ENCODE peak calls at places on chromosomes 5 and 9, in eight cellular contexts. R is A549, T is gastrocnemius medialis, Q is stomach, D is adrenal gland, N is transverse colon, P is esophagus squamous epithelium, O is prostate gland. K is an unnamed sample.
A peak's percentile ranks its signal among the peaks of the same experiment; 100 is the strongest.

GRCh38 chr9:116087246-116087645 is 66.3 kb upstream of the PAPPA start:
- DNase-seq in R (peak; percentile 8), T (peak; percentile 86), Q (peak; percentile 26), D (peak; percentile 33), N (no peak), P (no peak), O (peak; percentile 21), K (no peak)

GRCh38 chr5:111461261-111461671 is 51.1 kb downstream of the STARD4 start:
- DNase-seq in R (peak; percentile 40), T (no peak), Q (no peak), D (no peak), N (no peak), P (no peak), O (no peak), K (no peak)

GRCh38 chr9:25704800-25705199 is 26.6 kb upstream of the TUSC1 start:
- DNase-seq in R (no peak), T (no peak), Q (no peak), D (no peak), N (no peak), P (no peak), O (no peak), K (no peak)

GRCh38 chr5:110096419-110096818 is 406.7 kb downstream of the MAN2A1 start:
- DNase-seq in R (no peak), T (no peak), Q (no peak), D (no peak), N (no peak), P (no peak), O (no peak), K (no peak)

GRCh38 chr5:167232675-167233074 is 1058.8 kb upstream of the WWC1 start:
- DNase-seq in R (no peak), T (no peak), Q (no peak), D (no peak), N (no peak), P (no peak), O (no peak), K (no peak)

GRCh38 chr9:27817747-27818146 is 244.5 kb upstream of the C9orf72 start:
- DNase-seq in R (no peak), T (no peak), Q (no peak), D (no peak), N (no peak), P (no peak), O (no peak), K (no peak)

GRCh38 chr5:82274343-82275266 is 3.5 kb downstream of the RPS23 start:
- DNase-seq in R (no peak), T (no peak), Q (no peak), D (no peak), N (no peak), P (no peak), O (no peak), K (peak; percentile 25)

GRCh38 chr9:24011206-24011605 is 185.2 kb upstream of the ELAVL2 start:
- DNase-seq in R (no peak), T (no peak), Q (no peak), D (no peak), N (no peak), P (no peak), O (no peak), K (no peak)

GRCh38 chr5:147578228-147579024 is 68.6 kb upstream of the DPYSL3 start:
- DNase-seq in R (peak; percentile 25), T (no peak), Q (no peak), D (no peak), N (no peak), P (no peak), O (no peak), K (no peak)

GRCh38 chr9:89929721-89930480 is 325.1 kb downstream of the GADD45G start:
- DNase-seq in R (no peak), T (no peak), Q (no peak), D (no peak), N (no peak), P (no peak), O (no peak), K (no peak)

GRCh38 chr5:31415009-31415923 is 116.6 kb downstream of the DROSHA start:
- DNase-seq in R (no peak), T (no peak), Q (no peak), D (no peak), N (no peak), P (no peak), O (no peak), K (no peak)

GRCh38 chr5:163529698-163530097 is 24.3 kb downstream of the MAT2B start:
- DNase-seq in R (no peak), T (no peak), Q (no peak), D (peak; percentile 75), N (no peak), P (no peak), O (no peak), K (peak; percentile 71)

GRCh38 chr9:120915854-120916495 is 10.6 kb downstream of the TRAF1 start:
- DNase-seq in R (no peak), T (no peak), Q (no peak), D (no peak), N (no peak), P (no peak), O (peak; percentile 26), K (no peak)

GRCh38 chr5:53323943-53324642 is 156.3 kb upstream of the FST start:
- DNase-seq in R (no peak), T (no peak), Q (no peak), D (no peak), N (no peak), P (no peak), O (no peak), K (no peak)

GRCh38 chr5:7872517-7873149 is 3.7 kb downstream of the MTRR start:
- DNase-seq in R (no peak), T (no peak), Q (no peak), D (no peak), N (no peak), P (no peak), O (no peak), K (no peak)

GRCh38 chr9:81535542-81536241 is 153.7 kb downstream of the TLE1 start:
- DNase-seq in R (peak; percentile 85), T (no peak), Q (no peak), D (no peak), N (no peak), P (no peak), O (no peak), K (no peak)
- TF ChIP-seq POLR2A in R (no peak), T (no peak), Q (no peak), D (no peak), N (no peak), P (no peak), O (no peak), K (no peak)

DNA sequence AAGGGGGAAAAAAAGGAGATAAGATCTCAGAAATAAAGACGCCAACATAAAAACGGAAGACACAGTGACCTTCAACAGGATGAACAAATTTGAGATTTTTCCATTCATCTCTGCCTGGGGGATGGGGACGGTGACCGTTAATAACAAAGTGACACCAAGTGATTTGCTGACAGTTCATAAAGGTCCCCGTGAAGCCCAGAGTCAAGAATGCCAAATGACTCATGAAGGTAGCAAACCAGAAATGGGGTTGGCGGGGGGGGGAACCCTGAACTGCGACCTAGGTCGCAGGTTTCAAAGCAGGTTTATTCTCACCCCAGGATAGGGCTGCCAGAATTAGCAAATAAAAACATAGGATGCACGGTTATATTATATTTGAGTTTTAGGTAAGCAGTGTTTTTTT is 21.1 kb upstream of the SHB start:
- DNase-seq in R (no peak), T (no peak), Q (no peak), D (no peak), N (no peak), P (no peak), O (no peak), K (no peak)
- TF ChIP-seq POLR2A in R (no peak), T (no peak), Q (no peak), D (no peak), N (no peak), P (no peak), O (no peak), K (no peak)

DNA sequence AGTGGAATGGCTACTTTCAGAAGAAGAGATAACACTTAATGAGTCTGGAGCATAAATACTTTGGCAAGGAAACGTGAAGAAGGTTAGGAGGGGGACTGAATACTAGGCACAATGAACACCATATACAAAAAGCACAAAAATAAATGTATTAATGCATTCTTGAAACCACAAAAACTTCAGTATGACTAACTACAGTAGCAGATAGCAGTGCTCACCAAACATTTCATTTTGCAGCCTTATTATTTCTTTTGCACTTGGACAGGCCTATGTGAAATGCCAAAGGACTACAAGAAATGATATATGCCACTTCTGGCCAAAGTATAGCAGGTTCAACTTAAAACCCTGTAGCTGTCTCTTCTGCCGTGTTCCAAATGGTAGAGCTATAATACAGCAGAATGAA is 26.3 kb downstream of the UBQLN1 start:
- DNase-seq in R (no peak), T (no peak), Q (no peak), D (no peak), N (no peak), P (no peak), O (no peak), K (no peak)
- TF ChIP-seq POLR2A in R (no peak), T (no peak), Q (no peak), D (no peak), N (no peak), P (no peak), O (no peak), K (no peak)

GRCh38 chr9:124359426-124359825 is 55.8 kb downstream of the PSMB7 start:
- DNase-seq in R (no peak), T (no peak), Q (no peak), D (peak; percentile 13), N (no peak), P (no peak), O (no peak), K (no peak)
- TF ChIP-seq POLR2A in R (no peak), T (no peak), Q (no peak), D (no peak), N (no peak), P (no peak), O (no peak), K (no peak)

GRCh38 chr9:130835441-130836298 is 616 bp downstream of the ABL1 start:
- DNase-seq in R (peak; percentile 45), T (no peak), Q (peak; percentile 51), D (peak; percentile 47), N (peak; percentile 40), P (no peak), O (no peak), K (peak; percentile 60)
- TF ChIP-seq POLR2A in R (no peak), T (peak; percentile 30), Q (no peak), D (no peak), N (no peak), P (no peak), O (no peak), K (no peak)

DNA sequence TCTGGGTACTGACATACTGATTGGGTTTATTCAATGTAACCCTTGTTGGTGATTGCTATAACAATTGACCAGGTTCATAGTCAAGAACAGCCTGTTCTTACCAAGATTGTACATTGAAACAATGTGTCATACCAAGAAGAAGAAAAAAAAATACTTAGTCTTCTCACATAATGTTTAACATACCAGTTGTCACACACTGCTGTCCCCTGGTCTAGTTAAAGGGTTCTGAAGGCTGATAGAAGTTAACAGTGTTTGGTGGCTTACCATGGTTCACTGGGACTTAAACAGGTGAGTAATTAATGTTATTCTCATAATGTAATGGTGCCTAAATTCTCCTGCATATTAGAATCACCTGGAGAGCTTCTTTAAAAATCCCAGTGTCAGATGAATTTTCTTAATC is 18.5 kb upstream of the CDC42SE2 start:
- DNase-seq in R (no peak), T (no peak), Q (no peak), D (no peak), N (no peak), P (no peak), O (no peak), K (no peak)
- TF ChIP-seq POLR2A in R (no peak), T (no peak), Q (no peak), D (no peak), N (peak; percentile 53), P (no peak), O (no peak), K (no peak)

GRCh38 chr5:79924936-79925893 is 65.8 kb downstream of the MTX3 start:
- DNase-seq in R (no peak), T (no peak), Q (no peak), D (peak; percentile 31), N (no peak), P (no peak), O (no peak), K (no peak)
- TF ChIP-seq POLR2A in R (no peak), T (no peak), Q (no peak), D (no peak), N (no peak), P (no peak), O (no peak), K (no peak)